ENCODE peak calls at places on chromosomes 2 and 18, in four cellular contexts. J is GM12878, E is K562, L is H1. T is an unnamed sample.
A peak's percentile ranks its signal among the peaks of the same experiment; 100 is the strongest.

GRCh38 chr2:8857709-8858108 is 20.3 kb upstream of the KIDINS220 start:
- DNase-seq in J (no peak), E (no peak), L (no peak), T (no peak)

GRCh38 chr2:106523980-106524665 is 37.0 kb downstream of the CD8B2 start:
- DNase-seq in J (no peak), E (no peak), L (no peak), T (no peak)

GRCh38 chr18:55289048-55289447 is 298.9 kb downstream of the TCF4 start:
- DNase-seq in J (no peak), E (no peak), L (no peak), T (no peak)

GRCh38 chr18:24063121-24063731 is 48.7 kb downstream of the TTC39C start:
- DNase-seq in J (no peak), E (no peak), L (no peak), T (peak; percentile 78)

GRCh38 chr2:15058015-15058414 is 425.5 kb downstream of the LRATD1 start:
- DNase-seq in J (no peak), E (peak; percentile 25), L (no peak), T (no peak)

GRCh38 chr2:227082286-227082685 is 81.7 kb downstream of the COL4A4 start:
- DNase-seq in J (no peak), E (no peak), L (no peak), T (no peak)

GRCh38 chr2:120489023-120489422 is 143.1 kb downstream of the INHBB start:
- DNase-seq in J (no peak), E (no peak), L (no peak), T (no peak)

GRCh38 chr2:225930687-225931086 is 531.2 kb downstream of the NYAP2 start:
- DNase-seq in J (no peak), E (no peak), L (no peak), T (peak; percentile 36)

GRCh38 chr2:238139141-238139840 is 823 bp downstream of the KLHL30 start:
- DNase-seq in J (no peak), E (peak; percentile 75), L (peak; percentile 86), T (no peak)

GRCh38 chr2:186913870-186914269 is 64.9 kb upstream of the ZSWIM2 start:
- DNase-seq in J (peak; percentile 3), E (no peak), L (no peak), T (no peak)

GRCh38 chr2:54103454-54104314 is 11.7 kb upstream of the ACYP2 start:
- DNase-seq in J (no peak), E (peak; percentile 38), L (no peak), T (peak; percentile 54)

GRCh38 chr18:23850215-23850614 is 161.0 kb downstream of the LAMA3 start:
- DNase-seq in J (no peak), E (no peak), L (no peak), T (no peak)

GRCh38 chr2:148903946-148904345 is 28.9 kb downstream of the KIF5C start:
- DNase-seq in J (no peak), E (no peak), L (no peak), T (no peak)

GRCh38 chr2:163441603-163442002 is 294.2 kb downstream of the FIGN start:
- DNase-seq in J (no peak), E (no peak), L (no peak), T (no peak)

GRCh38 chr2:120894936-120895335 is 159.3 kb downstream of the GLI2 start:
- DNase-seq in J (no peak), E (no peak), L (no peak), T (no peak)

GRCh38 chr2:42848726-42849290 is 56.4 kb upstream of the HAAO start:
- DNase-seq in J (no peak), E (no peak), L (no peak), T (no peak)

GRCh38 chr2:8456149-8457091 is 225.4 kb upstream of the ID2 start:
- DNase-seq in J (no peak), E (no peak), L (no peak), T (no peak)

GRCh38 chr18:64449433-64449832 is 300.5 kb upstream of the LINC00305 start:
- DNase-seq in J (no peak), E (no peak), L (no peak), T (no peak)

GRCh38 chr2:147554708-147555107 is 290.1 kb upstream of the ACVR2A start:
- DNase-seq in J (no peak), E (no peak), L (no peak), T (no peak)

GRCh38 chr2:70103531-70104061 is 16.3 kb downstream of the PCBP1 start:
- DNase-seq in J (no peak), E (peak; percentile 11), L (no peak), T (no peak)

GRCh38 chr2:160666019-160666676 is 172.5 kb upstream of the RBMS1 start:
- DNase-seq in J (peak; percentile 17), E (no peak), L (no peak), T (peak; percentile 99)

GRCh38 chr2:128585706-128586105 is 267.0 kb upstream of the HS6ST1 start:
- DNase-seq in J (no peak), E (no peak), L (no peak), T (peak; percentile 98)

GRCh38 chr2:18546586-18546985 is 13.9 kb downstream of the RDH14 start:
- DNase-seq in J (no peak), E (no peak), L (no peak), T (peak; percentile 19)

GRCh38 chr2:98656800-98657199 is 48.4 kb downstream of the UNC50 start:
- DNase-seq in J (no peak), E (no peak), L (no peak), T (no peak)

GRCh38 chr2:142974288-142975024 is 97.0 kb downstream of the KYNU start:
- DNase-seq in J (no peak), E (no peak), L (no peak), T (peak; percentile 55)

GRCh38 chr2:205461678-205462665 is 220.3 kb upstream of the NRP2 start:
- DNase-seq in J (no peak), E (no peak), L (no peak), T (peak; percentile 19)

GRCh38 chr2:181457121-181457740 is at the start of gene ITGA4:
- DNase-seq in J (peak; percentile 56), E (no peak), L (peak; percentile 90), T (peak; percentile 65)

GRCh38 chr18:4271952-4272351 is 183.2 kb downstream of the DLGAP1 start:
- DNase-seq in J (no peak), E (no peak), L (no peak), T (no peak)

GRCh38 chr2:14016289-14016955 is 616.1 kb upstream of the LRATD1 start:
- DNase-seq in J (no peak), E (no peak), L (no peak), T (no peak)
- TF ChIP-seq CHD1 in J (no peak), E (no peak), L (no peak), T (no peak)

GRCh38 chr2:64592994-64593655 is 60.6 kb downstream of the SERTAD2 start:
- DNase-seq in J (no peak), E (no peak), L (no peak), T (peak; percentile 21)

GRCh38 chr2:64591188-64591587 is 62.5 kb downstream of the SERTAD2 start:
- DNase-seq in J (no peak), E (no peak), L (no peak), T (no peak)

GRCh38 chr2:64598226-64598625 is 55.5 kb downstream of the SERTAD2 start:
- DNase-seq in J (no peak), E (no peak), L (no peak), T (no peak)

GRCh38 chr2:64595397-64596160 is 58.1 kb downstream of the SERTAD2 start:
- DNase-seq in J (no peak), E (peak; percentile 32), L (no peak), T (peak; percentile 17)

GRCh38 chr2:64594563-64594989 is 59.1 kb downstream of the SERTAD2 start:
- DNase-seq in J (no peak), E (no peak), L (no peak), T (peak; percentile 76)
- TF ChIP-seq CHD1 in J (no peak), E (no peak), L (no peak), T (no peak)

GRCh38 chr2:209334188-209335017 is 89.4 kb upstream of the MAP2 start:
- DNase-seq in J (no peak), E (peak; percentile 9), L (peak; percentile 61), T (peak; percentile 37)
- TF ChIP-seq CHD1 in J (no peak), E (no peak), L (no peak), T (no peak)

GRCh38 chr2:217900780-217901360 is 101.9 kb downstream of the TNS1 start:
- DNase-seq in J (no peak), E (no peak), L (no peak), T (no peak)

GRCh38 chr2:217901400-217901799 is 101.4 kb downstream of the TNS1 start:
- DNase-seq in J (no peak), E (no peak), L (no peak), T (no peak)

GRCh38 chr2:217903142-217903858 is 99.5 kb downstream of the TNS1 start:
- DNase-seq in J (no peak), E (no peak), L (no peak), T (no peak)

GRCh38 chr2:217902281-217903141 is 100.3 kb downstream of the TNS1 start:
- DNase-seq in J (no peak), E (peak; percentile 46), L (no peak), T (peak; percentile 88)

GRCh38 chr2:217901826-217902225 is 101.0 kb downstream of the TNS1 start:
- DNase-seq in J (no peak), E (no peak), L (no peak), T (peak; percentile 92)
- TF ChIP-seq CHD1 in J (no peak), E (no peak), L (no peak), T (no peak)

GRCh38 chr2:112154246-112155110 is 16.3 kb downstream of the FBLN7 start:
- DNase-seq in J (no peak), E (no peak), L (no peak), T (no peak)
- TF ChIP-seq CHD1 in J (no peak), E (no peak), L (no peak), T (no peak)

GRCh38 chr2:31402388-31402787 is 12.2 kb downstream of the XDH start:
- DNase-seq in J (no peak), E (no peak), L (no peak), T (peak; percentile 28)
- TF ChIP-seq CHD1 in J (no peak), E (no peak), L (no peak), T (no peak)

GRCh38 chr18:57950542-57950941 is 93.5 kb upstream of the NEDD4L start:
- DNase-seq in J (no peak), E (no peak), L (no peak), T (no peak)
- TF ChIP-seq CHD1 in J (no peak), E (no peak), L (no peak), T (no peak)

GRCh38 chr2:168244318-168244717 is 3.1 kb downstream of the STK39 start:
- DNase-seq in J (no peak), E (no peak), L (no peak), T (no peak)
- TF ChIP-seq CHD1 in J (no peak), E (no peak), L (no peak), T (no peak)

T was measured in IMR-90.